ENCODE peak calls at places on chromosomes 2 and 18, in five cellular contexts. H, N, S, U and T are unnamed samples.

GRCh38 chr2:143460382-143460781 is 331.2 kb downstream of the ARHGAP15 start:
- DNase-seq in H (no peak), N (no peak), S (no peak), U (no peak), T (no peak)

GRCh38 chr2:164146478-164146877 is 410.7 kb upstream of the FIGN start:
- DNase-seq in H (no peak), N (no peak), S (no peak), U (no peak), T (no peak)

GRCh38 chr2:239548491-239548890 is 147.7 kb upstream of the HDAC4 start:
- DNase-seq in H (no peak), N (peak; percentile 47), S (no peak), U (no peak), T (no peak)

GRCh38 chr2:207330912-207331311 is 165.2 kb upstream of the KLF7 start:
- DNase-seq in H (peak; percentile 96), N (no peak), S (no peak), U (no peak), T (no peak)

GRCh38 chr2:74046441-74046840 is 61.7 kb downstream of the TET3 start:
- DNase-seq in H (no peak), N (no peak), S (no peak), U (no peak), T (no peak)

GRCh38 chr2:27849558-27849957 is 40.6 kb downstream of the RBKS start:
- DNase-seq in H (no peak), N (no peak), S (no peak), U (no peak), T (no peak)

GRCh38 chr2:149094217-149095015 is 55.9 kb downstream of the LYPD6B start:
- DNase-seq in H (no peak), N (no peak), S (no peak), U (no peak), T (no peak)

GRCh38 chr2:26847663-26848335 is at the start of gene DPYSL5:
- DNase-seq in H (no peak), N (no peak), S (no peak), U (peak; percentile 21), T (peak; percentile 84)

GRCh38 chr2:11270891-11271290 is 73.5 kb downstream of the ROCK2 start:
- DNase-seq in H (peak; percentile 45), N (no peak), S (no peak), U (no peak), T (no peak)

GRCh38 chr2:221210686-221211085 is 361.4 kb downstream of the EPHA4 start:
- DNase-seq in H (no peak), N (no peak), S (no peak), U (no peak), T (no peak)

GRCh38 chr2:143885461-143885860 is 634.5 kb downstream of the ZEB2 start:
- DNase-seq in H (no peak), N (no peak), S (no peak), U (no peak), T (no peak)

GRCh38 chr18:21741511-21742322 is 1.1 kb downstream of the MIB1 start:
- DNase-seq in H (no peak), N (peak; percentile 25), S (peak; percentile 16), U (no peak), T (peak; percentile 38)

GRCh38 chr2:118062669-118063068 is 25.6 kb upstream of the INSIG2 start:
- DNase-seq in H (no peak), N (no peak), S (no peak), U (no peak), T (no peak)